ENCODE peak calls at places on chromosomes 11 and 22, in four cellular contexts. One of them, this sample, is unnamed.

GRCh38 chr11:1674879-1675235 is 22.1 kb upstream of the KRTAP5-6 start:
- DNase-seq in H9: no peak
- DNase-seq in IMR-90: no peak
- DNase-seq in ovary: no peak
- DNase-seq in this sample: no peak

GRCh38 chr11:57300785-57301184 is 24.0 kb downstream of the TNKS1BP1 start:
- DNase-seq in H9: no peak
- DNase-seq in IMR-90: no peak
- DNase-seq in ovary: no peak
- DNase-seq in this sample: no peak

GRCh38 chr22:23688121-23688520 is 2.7 kb upstream of the RGL4 start:
- DNase-seq in IMR-90: no peak
- DNase-seq in ovary: no peak
- DNase-seq in H9: no peak
- DNase-seq in this sample: no peak

GRCh38 chr22:25774575-25775026 is 32.6 kb downstream of the MYO18B start:
- DNase-seq in ovary: no peak
- DNase-seq in H9: peak; percentile 65
- DNase-seq in IMR-90: no peak
- DNase-seq in this sample: no peak

GRCh38 chr22:19478466-19479357 is at the start of gene UFD1:
- DNase-seq in ovary: peak; percentile 90
- DNase-seq in H9: peak; percentile 87
- DNase-seq in IMR-90: peak; percentile 81
- DNase-seq in this sample: no peak

GRCh38 chr11:34869425-34869824 is 46.8 kb downstream of the APIP start:
- DNase-seq in H9: peak; percentile 44
- DNase-seq in IMR-90: no peak
- DNase-seq in ovary: no peak
- DNase-seq in this sample: no peak

GRCh38 chr22:43541462-43542407 is 129.9 kb downstream of the MPPED1 start:
- DNase-seq in IMR-90: no peak
- DNase-seq in H9: peak; percentile 12
- DNase-seq in ovary: no peak
- DNase-seq in this sample: no peak

GRCh38 chr11:1358286-1358685 is 31.4 kb upstream of the BRSK2 start:
- DNase-seq in H9: no peak
- DNase-seq in ovary: no peak
- DNase-seq in IMR-90: peak; percentile 7
- DNase-seq in this sample: no peak

GRCh38 chr11:27319065-27319464 is 44.0 kb downstream of the CCDC34 start:
- DNase-seq in ovary: no peak
- DNase-seq in IMR-90: peak; percentile 72
- DNase-seq in H9: no peak
- DNase-seq in this sample: peak; percentile 76

GRCh38 chr22:46111645-46112306 is 38.5 kb upstream of the PPARA start:
- DNase-seq in IMR-90: no peak
- DNase-seq in ovary: no peak
- DNase-seq in H9: peak; percentile 59
- DNase-seq in this sample: no peak

GRCh38 chr11:63553759-63554158 is 9.4 kb downstream of the PLAAT2 start:
- DNase-seq in ovary: no peak
- DNase-seq in H9: peak; percentile 29
- DNase-seq in IMR-90: no peak
- DNase-seq in this sample: no peak

GRCh38 chr11:62804310-62805043 is 763 bp downstream of the NXF1 start:
- DNase-seq in H9: no peak
- DNase-seq in ovary: no peak
- DNase-seq in IMR-90: peak; percentile 55
- DNase-seq in this sample: peak; percentile 25

GRCh38 chr11:64037027-64037633 is 1.4 kb downstream of the FLRT1 start:
- DNase-seq in H9: no peak
- DNase-seq in IMR-90: no peak
- DNase-seq in ovary: no peak
- DNase-seq in this sample: no peak

GRCh38 chr11:67563354-67564114 is 20.1 kb upstream of the GSTP1 start:
- DNase-seq in ovary: peak; percentile 70
- DNase-seq in IMR-90: peak; percentile 96
- DNase-seq in H9: no peak
- DNase-seq in this sample: peak; percentile 83

GRCh38 chr11:3195251-3196160 is 23.1 kb downstream of the MRGPRG start:
- DNase-seq in H9: peak; percentile 38
- DNase-seq in ovary: no peak
- DNase-seq in IMR-90: peak; percentile 14
- DNase-seq in this sample: no peak

GRCh38 chr11:125410091-125410490 is 86.0 kb downstream of the FEZ1 start:
- DNase-seq in H9: peak; percentile 90
- DNase-seq in IMR-90: no peak
- DNase-seq in ovary: no peak
- DNase-seq in this sample: peak; percentile 77

GRCh38 chr11:74611369-74611861 is 19.0 kb downstream of the POLD3 start:
- DNase-seq in IMR-90: peak; percentile 87
- DNase-seq in ovary: no peak
- DNase-seq in H9: no peak
- DNase-seq in this sample: no peak

GRCh38 chr11:114178656-114179055 is 117.5 kb upstream of the NNMT start:
- DNase-seq in H9: no peak
- DNase-seq in IMR-90: no peak
- DNase-seq in ovary: no peak
- DNase-seq in this sample: no peak

GRCh38 chr11:96338910-96339703 is 3.9 kb downstream of the MAML2 start:
- DNase-seq in IMR-90: peak; percentile 84
- DNase-seq in H9: peak; percentile 36
- DNase-seq in ovary: peak; percentile 57
- DNase-seq in this sample: peak; percentile 78

GRCh38 chr22:23888615-23889401 is 5.4 kb upstream of the MIF start:
- DNase-seq in ovary: no peak
- DNase-seq in IMR-90: peak; percentile 39
- DNase-seq in H9: no peak
- DNase-seq in this sample: no peak

GRCh38 chr22:30439226-30439625 is 13.7 kb downstream of the MTFP1 start:
- DNase-seq in IMR-90: no peak
- DNase-seq in H9: no peak
- DNase-seq in ovary: no peak
- DNase-seq in this sample: no peak

GRCh38 chr11:126186708-126187481 is 24.6 kb downstream of the RPUSD4 start:
- DNase-seq in ovary: no peak
- DNase-seq in H9: no peak
- DNase-seq in IMR-90: no peak
- DNase-seq in this sample: no peak

GRCh38 chr11:70365536-70365912 is 32.8 kb upstream of the CTTN start:
- DNase-seq in H9: no peak
- DNase-seq in ovary: no peak
- DNase-seq in IMR-90: no peak
- DNase-seq in this sample: no peak

GRCh38 chr11:78248191-78248590 is 59.5 kb downstream of the USP35 start:
- DNase-seq in IMR-90: peak; percentile 16
- DNase-seq in ovary: no peak
- DNase-seq in H9: no peak
- DNase-seq in this sample: no peak

GRCh38 chr11:21414928-21415327 is 745.5 kb downstream of the NELL1 start:
- DNase-seq in H9: no peak
- DNase-seq in ovary: no peak
- DNase-seq in IMR-90: no peak
- DNase-seq in this sample: no peak

GRCh38 chr11:44927174-44927661 is 23.5 kb downstream of the TP53I11 start:
- DNase-seq in ovary: peak; percentile 74
- DNase-seq in H9: peak; percentile 92
- DNase-seq in IMR-90: peak; percentile 66
- DNase-seq in this sample: no peak

GRCh38 chr11:19774329-19774728 is 61.7 kb downstream of the NAV2 start:
- DNase-seq in IMR-90: no peak
- DNase-seq in H9: no peak
- DNase-seq in ovary: no peak
- DNase-seq in this sample: no peak

GRCh38 chr11:19770277-19770676 is 57.6 kb downstream of the NAV2 start:
- DNase-seq in IMR-90: no peak
- DNase-seq in H9: no peak
- DNase-seq in ovary: no peak
- DNase-seq in this sample: no peak

GRCh38 chr11:19774817-19775600 is 62.4 kb downstream of the NAV2 start:
- DNase-seq in H9: no peak
- DNase-seq in IMR-90: peak; percentile 7
- DNase-seq in ovary: no peak
- DNase-seq in this sample: no peak

GRCh38 chr11:19769820-19770219 is 57.2 kb downstream of the NAV2 start:
- DNase-seq in ovary: no peak
- DNase-seq in IMR-90: peak; percentile 66
- DNase-seq in H9: no peak
- DNase-seq in this sample: no peak

GRCh38 chr11:19772480-19772879 is 59.8 kb downstream of the NAV2 start:
- DNase-seq in IMR-90: no peak
- DNase-seq in H9: peak; percentile 84
- DNase-seq in ovary: no peak
- DNase-seq in this sample: no peak
- H3K4me1 ChIP-seq in IMR-90: peaks cover 4% of the 10 kb centered on the region
- H3K4me1 ChIP-seq in H9: peaks cover 26% of the 10 kb centered on the region
- H3K4me1 ChIP-seq in ovary: no peaks in the 10 kb centered on the region
- H3K4me1 ChIP-seq in this sample: no peaks in the 10 kb centered on the region

GRCh38 chr22:47802446-47802845 is 1040.0 kb downstream of the TBC1D22A start:
- DNase-seq in IMR-90: no peak
- DNase-seq in H9: no peak
- DNase-seq in ovary: no peak
- DNase-seq in this sample: no peak
- TF ChIP-seq CTCF in IMR-90: no peak
- TF ChIP-seq CTCF in H9: no peak
- TF ChIP-seq CTCF in ovary: no peak
- TF ChIP-seq CTCF in this sample: no peak

GRCh38 chr11:65887026-65887722 is 1.1 kb downstream of the FIBP start:
- DNase-seq in H9: no peak
- DNase-seq in ovary: peak; percentile 61
- DNase-seq in IMR-90: no peak
- DNase-seq in this sample: no peak
- H3K27ac ChIP-seq in H9: no peak overlapping the region
- H3K27ac ChIP-seq in ovary: no peak overlapping the region
- H3K27ac ChIP-seq in IMR-90: peak overlapping the region; percentile 85
- H3K27ac ChIP-seq in this sample: no peak overlapping the region

GRCh38 chr11:10659339-10660216 is 34.0 kb downstream of the IRAG1 start:
- DNase-seq in IMR-90: peak; percentile 95
- DNase-seq in H9: no peak
- DNase-seq in ovary: peak; percentile 58
- DNase-seq in this sample: peak; percentile 76

GRCh38 chr11:10658621-10659338 is 34.8 kb downstream of the IRAG1 start:
- DNase-seq in IMR-90: no peak
- DNase-seq in H9: no peak
- DNase-seq in ovary: no peak
- DNase-seq in this sample: no peak

GRCh38 chr11:10655931-10656576 is 37.5 kb downstream of the IRAG1 start:
- DNase-seq in H9: no peak
- DNase-seq in ovary: no peak
- DNase-seq in IMR-90: no peak
- DNase-seq in this sample: no peak

GRCh38 chr11:10655227-10655626 is 38.3 kb downstream of the IRAG1 start:
- DNase-seq in IMR-90: no peak
- DNase-seq in H9: no peak
- DNase-seq in ovary: no peak
- DNase-seq in this sample: no peak

DNA sequence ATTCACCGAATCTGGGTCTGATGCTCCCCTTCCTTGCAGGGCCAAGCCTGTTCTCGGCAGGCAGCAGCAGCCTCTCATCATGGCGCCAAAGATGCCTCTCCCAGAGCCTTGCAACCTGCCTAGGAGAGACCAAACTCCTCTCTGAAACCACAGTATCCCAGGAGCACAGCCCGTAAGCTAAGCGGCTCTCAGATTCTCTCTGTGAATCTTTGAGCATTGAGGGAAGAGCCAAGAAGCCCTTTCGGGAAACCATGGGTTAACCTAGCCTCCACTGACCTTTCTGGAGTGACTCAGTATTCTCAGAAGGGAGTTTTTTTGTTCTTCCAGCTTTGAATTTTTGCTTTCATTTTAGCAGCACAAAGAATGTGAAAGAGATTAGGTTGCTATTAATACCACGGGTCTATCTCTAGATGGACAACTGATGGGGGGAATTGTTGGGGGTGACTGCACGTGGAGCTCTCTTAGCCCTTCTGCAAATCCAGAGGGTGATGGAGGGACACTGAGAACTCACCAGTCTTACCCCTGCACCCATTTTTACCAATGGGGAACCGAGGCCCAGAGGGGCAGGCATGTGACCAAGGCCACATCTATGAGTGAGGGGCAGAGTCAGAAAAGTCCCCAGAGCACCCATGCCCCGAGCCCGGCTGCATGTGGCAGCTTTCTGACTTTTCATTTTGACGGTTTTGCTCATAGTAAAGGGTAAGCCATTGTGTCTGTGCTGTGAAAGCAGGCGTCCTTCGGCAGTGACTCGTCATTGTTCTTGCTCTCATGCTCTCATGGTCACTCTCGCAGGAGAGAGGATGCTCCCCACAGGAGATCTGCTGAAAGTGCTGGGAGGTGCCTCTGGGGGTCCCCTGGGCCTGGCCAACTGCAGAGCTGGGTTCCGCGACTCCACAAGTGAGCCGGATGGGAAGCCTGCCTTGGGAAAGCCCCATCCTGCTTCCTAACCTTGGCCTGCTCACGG is 36.0 kb downstream of the IRAG1 start:
- DNase-seq in H9: no peak
- DNase-seq in ovary: peak; percentile 53
- DNase-seq in IMR-90: peak; percentile 82
- DNase-seq in this sample: peak; percentile 42
- H3K4me1 ChIP-seq in H9: no peaks in the 10 kb centered on the region
- H3K4me1 ChIP-seq in ovary: peaks cover 39% of the 10 kb centered on the region
- H3K4me1 ChIP-seq in IMR-90: peaks cover 49% of the 10 kb centered on the region
- H3K4me1 ChIP-seq in this sample: peaks cover 24% of the 10 kb centered on the region

DNA sequence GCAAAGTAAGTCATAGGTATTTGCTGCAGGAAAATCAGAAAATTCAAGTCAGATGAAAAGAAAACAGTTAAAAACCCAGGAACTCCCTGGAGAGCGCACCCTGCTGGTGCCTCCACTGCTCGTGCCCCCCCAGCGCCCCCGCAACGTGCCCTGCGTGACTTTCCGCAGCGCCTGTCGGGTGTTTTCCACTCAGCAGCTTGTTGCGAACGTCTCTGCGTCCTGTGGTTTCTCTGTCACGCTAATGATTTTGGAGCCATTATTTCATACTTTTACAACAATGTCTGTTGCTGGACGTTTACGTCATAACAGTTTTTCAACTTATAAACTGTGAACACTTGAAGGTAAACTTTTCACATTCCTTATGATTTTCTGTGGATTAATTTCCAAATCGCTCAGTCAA is 5.0 kb downstream of the CRELD2 start:
- DNase-seq in ovary: no peak
- DNase-seq in H9: no peak
- DNase-seq in IMR-90: peak; percentile 81
- DNase-seq in this sample: no peak
- TF ChIP-seq CTCF in ovary: no peak
- TF ChIP-seq CTCF in H9: peak; percentile 36
- TF ChIP-seq CTCF in IMR-90: peak; percentile 76
- TF ChIP-seq CTCF in this sample: peak; percentile 47

This sample was measured in foreskin keratinocyte.